ENCODE peak calls at places on chromosomes 5 and 9, in nine cellular contexts. R, U, L, Z, M, W, N, S and A are unnamed samples.

GRCh38 chr9:69325409-69326212 is 596 bp downstream of the ENTREP1 start:
- DNase-seq in R (no peak), U (no peak), L (no peak), Z (peak; percentile 22), M (peak; percentile 54), W (no peak), N (no peak), S (no peak), A (no peak)

GRCh38 chr5:43638556-43638955 is 35.6 kb downstream of the NNT start:
- DNase-seq in R (no peak), U (no peak), L (no peak), Z (no peak), M (no peak), W (no peak), N (no peak), S (no peak), A (no peak)

GRCh38 chr9:117377046-117377445 is 37.8 kb downstream of the ASTN2 start:
- DNase-seq in R (no peak), U (no peak), L (no peak), Z (no peak), M (no peak), W (no peak), N (no peak), S (no peak), A (no peak)

GRCh38 chr9:97904725-97905124 is 17.6 kb downstream of the TRMO start:
- DNase-seq in R (no peak), U (no peak), L (no peak), Z (no peak), M (no peak), W (no peak), N (no peak), S (no peak), A (peak; percentile 29)

GRCh38 chr9:90393355-90394152 is 249.1 kb downstream of the DIRAS2 start:
- DNase-seq in R (no peak), U (no peak), L (no peak), Z (no peak), M (no peak), W (no peak), N (no peak), S (no peak), A (no peak)

GRCh38 chr9:109441296-109441695 is 56.8 kb downstream of the PTPN3 start:
- DNase-seq in R (no peak), U (no peak), L (no peak), Z (no peak), M (no peak), W (no peak), N (no peak), S (no peak), A (no peak)

GRCh38 chr5:102048940-102049339 is 247.1 kb downstream of the SLCO4C1 start:
- DNase-seq in R (no peak), U (no peak), L (no peak), Z (no peak), M (no peak), W (no peak), N (no peak), S (no peak), A (no peak)

GRCh38 chr5:15326471-15326870 is 173.5 kb upstream of the FBXL7 start:
- DNase-seq in R (no peak), U (no peak), L (no peak), Z (no peak), M (no peak), W (no peak), N (no peak), S (no peak), A (no peak)

GRCh38 chr9:99266136-99267023 is 44.3 kb downstream of the SEC61B start:
- DNase-seq in R (peak; percentile 67), U (peak; percentile 29), L (peak; percentile 32), Z (peak; percentile 68), M (peak; percentile 80), W (peak; percentile 70), N (peak; percentile 37), S (no peak), A (peak; percentile 40)

GRCh38 chr5:179607449-179607931 is 16.0 kb downstream of the HNRNPH1 start:
- DNase-seq in R (no peak), U (no peak), L (no peak), Z (peak; percentile 63), M (peak; percentile 78), W (no peak), N (no peak), S (no peak), A (no peak)

GRCh38 chr5:136020383-136021015 is 8.3 kb upstream of the TGFBI start:
- DNase-seq in R (no peak), U (peak; percentile 72), L (no peak), Z (no peak), M (no peak), W (peak; percentile 99), N (peak; percentile 96), S (no peak), A (no peak)

GRCh38 chr9:33106827-33107621 is 30.6 kb upstream of the SMU1 start:
- DNase-seq in R (no peak), U (no peak), L (no peak), Z (peak; percentile 78), M (no peak), W (peak; percentile 64), N (peak; percentile 57), S (no peak), A (no peak)

GRCh38 chr5:102853680-102854079 is 98.6 kb downstream of the PAM start:
- DNase-seq in R (no peak), U (no peak), L (no peak), Z (no peak), M (no peak), W (no peak), N (peak; percentile 51), S (no peak), A (peak; percentile 21)

DNA sequence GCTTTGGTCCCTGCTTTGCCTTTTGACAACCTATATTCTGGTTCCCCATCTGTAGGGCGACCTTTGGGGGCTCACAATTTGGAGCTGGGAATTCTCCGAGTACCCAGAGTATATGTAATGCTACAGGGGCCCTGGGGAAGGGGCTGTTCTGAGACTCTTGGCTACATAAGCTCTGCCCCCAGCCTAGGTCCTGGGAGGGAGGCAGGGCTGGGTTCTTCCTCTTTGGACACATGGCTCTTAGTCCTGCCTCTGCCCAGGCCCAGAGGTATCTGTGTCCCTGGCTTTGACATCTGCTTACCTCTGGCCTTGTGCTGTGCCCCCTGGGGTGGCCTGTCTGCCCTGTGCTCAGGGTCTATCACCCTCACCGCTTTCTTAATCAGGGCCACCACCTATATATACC is 181.6 kb downstream of the CACNA1B start:
- DNase-seq in R (no peak), U (no peak), L (no peak), Z (no peak), M (no peak), W (no peak), N (no peak), S (no peak), A (no peak)
- H3K4me3 ChIP-seq in R (no peak overlapping the region), U (no peak overlapping the region), L (no peak overlapping the region), Z (no peak overlapping the region), M (no peak overlapping the region), W (no peak overlapping the region), N (no peak overlapping the region), S (no peak overlapping the region), A (no peak overlapping the region)

GRCh38 chr9:14310247-14310646 is 3.7 kb downstream of the NFIB start:
- DNase-seq in R (no peak), U (no peak), L (no peak), Z (no peak), M (no peak), W (no peak), N (no peak), S (no peak), A (no peak)

GRCh38 chr9:14312721-14313377 is 1.1 kb downstream of the NFIB start:
- DNase-seq in R (peak; percentile 31), U (no peak), L (no peak), Z (no peak), M (no peak), W (no peak), N (no peak), S (no peak), A (no peak)

GRCh38 chr9:14313951-14314423 is at the start of gene NFIB:
- DNase-seq in R (no peak), U (no peak), L (no peak), Z (peak; percentile 58), M (peak; percentile 61), W (peak; percentile 33), N (peak; percentile 41), S (no peak), A (no peak)

GRCh38 chr9:14313378-14313940 is 482 bp downstream of the NFIB start:
- DNase-seq in R (no peak), U (no peak), L (no peak), Z (no peak), M (no peak), W (peak; percentile 51), N (peak; percentile 12), S (no peak), A (no peak)

DNA sequence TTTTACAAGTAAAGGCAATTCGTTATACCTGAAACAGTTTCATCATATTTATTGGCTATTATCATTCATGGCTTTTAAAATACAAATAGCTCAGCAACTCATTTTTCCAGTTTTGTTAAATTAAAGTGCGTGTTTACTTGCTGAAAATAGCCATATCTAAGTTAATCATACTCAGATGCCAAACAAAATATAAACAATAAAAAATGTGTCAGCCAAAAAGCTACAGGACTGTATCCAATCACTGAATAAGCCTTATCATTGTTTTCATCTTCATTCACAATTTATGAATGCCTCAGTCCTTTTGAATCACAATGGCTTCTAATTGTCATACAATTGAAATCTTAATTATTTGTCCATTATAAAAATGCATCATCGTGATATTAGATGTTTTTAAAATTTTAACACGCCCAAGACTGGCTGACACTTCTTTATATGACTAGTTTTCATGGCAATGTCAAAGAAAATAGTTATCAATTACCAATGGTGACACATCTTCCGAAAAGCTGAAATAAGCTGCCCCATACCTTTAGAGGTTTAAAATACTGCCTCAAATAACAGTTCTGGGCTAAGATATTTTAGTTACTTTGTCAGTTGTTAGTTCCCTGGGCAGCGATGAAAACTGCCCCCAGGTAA is 1.9 kb downstream of the NFIB start:
- DNase-seq in R (no peak), U (no peak), L (no peak), Z (no peak), M (no peak), W (no peak), N (no peak), S (no peak), A (no peak)
- H3K4me3 ChIP-seq in R (peak overlapping the region; percentile 54), U (no peak overlapping the region), L (no peak overlapping the region), Z (peak overlapping the region; percentile 79), M (peak overlapping the region; percentile 82), W (peak overlapping the region; percentile 70), N (peak overlapping the region; percentile 72), S (peak overlapping the region; percentile 75), A (no peak overlapping the region)

GRCh38 chr5:77972545-77973252 is 196.6 kb upstream of the TBCA start:
- DNase-seq in R (no peak), U (no peak), L (no peak), Z (no peak), M (no peak), W (no peak), N (no peak), S (no peak), A (no peak)
- H3K4me3 ChIP-seq in R (no peak overlapping the region), U (peak overlapping the region; percentile 17), L (peak overlapping the region; percentile 43), Z (peak overlapping the region; percentile 47), M (peak overlapping the region; percentile 41), W (peak overlapping the region; percentile 24), N (peak overlapping the region; percentile 38), S (peak overlapping the region; percentile 33), A (peak overlapping the region; percentile 5)

GRCh38 chr5:156174225-156174624 is 152.7 kb upstream of the SGCD start:
- DNase-seq in R (no peak), U (no peak), L (no peak), Z (no peak), M (no peak), W (no peak), N (no peak), S (no peak), A (no peak)

GRCh38 chr5:156169495-156169894 is 157.5 kb upstream of the SGCD start:
- DNase-seq in R (no peak), U (no peak), L (no peak), Z (no peak), M (no peak), W (no peak), N (no peak), S (no peak), A (no peak)

GRCh38 chr5:156170351-156170961 is 156.5 kb upstream of the SGCD start:
- DNase-seq in R (no peak), U (no peak), L (no peak), Z (no peak), M (no peak), W (no peak), N (no peak), S (no peak), A (no peak)
- H3K4me3 ChIP-seq in R (no peak overlapping the region), U (no peak overlapping the region), L (no peak overlapping the region), Z (no peak overlapping the region), M (no peak overlapping the region), W (no peak overlapping the region), N (no peak overlapping the region), S (no peak overlapping the region), A (no peak overlapping the region)